ENCODE peak calls at places on chromosomes 16 and 17, in nine cellular contexts. One of them, this sample, is unnamed.

GRCh38 chr16:31489616-31490584 is 7.0 kb downstream of the SLC5A2 start:
- DNase-seq in spleen: no peak
- DNase-seq in testis: no peak
- DNase-seq in ovary: no peak
- DNase-seq in body of pancreas: no peak
- DNase-seq in transverse colon: no peak
- DNase-seq in breast epithelium: no peak
- DNase-seq in lower leg skin: no peak
- DNase-seq in A549: no peak
- DNase-seq in this sample: no peak

GRCh38 chr17:70047619-70048018 is 27.4 kb upstream of the KCNJ16 start:
- DNase-seq in spleen: no peak
- DNase-seq in testis: no peak
- DNase-seq in ovary: no peak
- DNase-seq in body of pancreas: no peak
- DNase-seq in transverse colon: no peak
- DNase-seq in breast epithelium: no peak
- DNase-seq in lower leg skin: no peak
- DNase-seq in A549: no peak
- DNase-seq in this sample: no peak

GRCh38 chr16:59886021-59886420 is 1151.9 kb upstream of the GOT2 start:
- DNase-seq in spleen: no peak
- DNase-seq in testis: peak; percentile 30
- DNase-seq in ovary: no peak
- DNase-seq in body of pancreas: peak; percentile 33
- DNase-seq in transverse colon: no peak
- DNase-seq in breast epithelium: no peak
- DNase-seq in lower leg skin: peak; percentile 89
- DNase-seq in A549: no peak
- DNase-seq in this sample: no peak

GRCh38 chr16:19776147-19776546 is 58.1 kb downstream of the IQCK start:
- DNase-seq in spleen: no peak
- DNase-seq in testis: no peak
- DNase-seq in ovary: no peak
- DNase-seq in body of pancreas: no peak
- DNase-seq in transverse colon: no peak
- DNase-seq in breast epithelium: no peak
- DNase-seq in lower leg skin: no peak
- DNase-seq in A549: no peak
- DNase-seq in this sample: no peak

GRCh38 chr17:66720027-66720426 is 114.9 kb upstream of the CACNG5 start:
- DNase-seq in spleen: no peak
- DNase-seq in testis: no peak
- DNase-seq in ovary: no peak
- DNase-seq in body of pancreas: no peak
- DNase-seq in transverse colon: no peak
- DNase-seq in breast epithelium: no peak
- DNase-seq in lower leg skin: peak; percentile 62
- DNase-seq in A549: no peak
- DNase-seq in this sample: no peak

GRCh38 chr17:3222505-3222904 is 15.0 kb downstream of the OR1A1 start:
- DNase-seq in spleen: no peak
- DNase-seq in testis: no peak
- DNase-seq in ovary: no peak
- DNase-seq in body of pancreas: no peak
- DNase-seq in transverse colon: no peak
- DNase-seq in breast epithelium: no peak
- DNase-seq in lower leg skin: no peak
- DNase-seq in A549: no peak
- DNase-seq in this sample: no peak

GRCh38 chr17:27408891-27409290 is 47.4 kb upstream of the KSR1 start:
- DNase-seq in spleen: no peak
- DNase-seq in testis: no peak
- DNase-seq in ovary: no peak
- DNase-seq in body of pancreas: no peak
- DNase-seq in transverse colon: no peak
- DNase-seq in breast epithelium: no peak
- DNase-seq in lower leg skin: peak; percentile 71
- DNase-seq in A549: no peak
- DNase-seq in this sample: peak; percentile 10

GRCh38 chr17:50117202-50118040 is 12.5 kb downstream of the SAMD14 start:
- DNase-seq in spleen: peak; percentile 87
- DNase-seq in testis: peak; percentile 63
- DNase-seq in ovary: peak; percentile 67
- DNase-seq in body of pancreas: peak; percentile 78
- DNase-seq in transverse colon: peak; percentile 68
- DNase-seq in breast epithelium: peak; percentile 72
- DNase-seq in lower leg skin: no peak
- DNase-seq in A549: peak; percentile 78
- DNase-seq in this sample: no peak

GRCh38 chr17:54009502-54009901 is 186.8 kb downstream of the KIF2B start:
- DNase-seq in spleen: no peak
- DNase-seq in testis: no peak
- DNase-seq in ovary: no peak
- DNase-seq in body of pancreas: no peak
- DNase-seq in transverse colon: no peak
- DNase-seq in breast epithelium: no peak
- DNase-seq in lower leg skin: no peak
- DNase-seq in A549: no peak
- DNase-seq in this sample: no peak

GRCh38 chr17:4479982-4480751 is 18.5 kb upstream of the SPNS2 start:
- DNase-seq in spleen: no peak
- DNase-seq in testis: no peak
- DNase-seq in ovary: no peak
- DNase-seq in body of pancreas: peak; percentile 36
- DNase-seq in transverse colon: no peak
- DNase-seq in breast epithelium: no peak
- DNase-seq in lower leg skin: no peak
- DNase-seq in A549: no peak
- DNase-seq in this sample: no peak

GRCh38 chr17:4482338-4483011 is 16.2 kb upstream of the SPNS2 start:
- DNase-seq in spleen: no peak
- DNase-seq in testis: no peak
- DNase-seq in ovary: no peak
- DNase-seq in body of pancreas: no peak
- DNase-seq in transverse colon: peak; percentile 35
- DNase-seq in breast epithelium: no peak
- DNase-seq in lower leg skin: no peak
- DNase-seq in A549: no peak
- DNase-seq in this sample: no peak

GRCh38 chr17:4485676-4486646 is 12.7 kb upstream of the SPNS2 start:
- DNase-seq in spleen: peak; percentile 91
- DNase-seq in testis: no peak
- DNase-seq in ovary: no peak
- DNase-seq in body of pancreas: no peak
- DNase-seq in transverse colon: no peak
- DNase-seq in breast epithelium: no peak
- DNase-seq in lower leg skin: no peak
- DNase-seq in A549: no peak
- DNase-seq in this sample: no peak

GRCh38 chr17:4480929-4481898 is 17.5 kb upstream of the SPNS2 start:
- DNase-seq in spleen: peak; percentile 86
- DNase-seq in testis: no peak
- DNase-seq in ovary: no peak
- DNase-seq in body of pancreas: no peak
- DNase-seq in transverse colon: peak; percentile 81
- DNase-seq in breast epithelium: no peak
- DNase-seq in lower leg skin: no peak
- DNase-seq in A549: no peak
- DNase-seq in this sample: no peak

DNA sequence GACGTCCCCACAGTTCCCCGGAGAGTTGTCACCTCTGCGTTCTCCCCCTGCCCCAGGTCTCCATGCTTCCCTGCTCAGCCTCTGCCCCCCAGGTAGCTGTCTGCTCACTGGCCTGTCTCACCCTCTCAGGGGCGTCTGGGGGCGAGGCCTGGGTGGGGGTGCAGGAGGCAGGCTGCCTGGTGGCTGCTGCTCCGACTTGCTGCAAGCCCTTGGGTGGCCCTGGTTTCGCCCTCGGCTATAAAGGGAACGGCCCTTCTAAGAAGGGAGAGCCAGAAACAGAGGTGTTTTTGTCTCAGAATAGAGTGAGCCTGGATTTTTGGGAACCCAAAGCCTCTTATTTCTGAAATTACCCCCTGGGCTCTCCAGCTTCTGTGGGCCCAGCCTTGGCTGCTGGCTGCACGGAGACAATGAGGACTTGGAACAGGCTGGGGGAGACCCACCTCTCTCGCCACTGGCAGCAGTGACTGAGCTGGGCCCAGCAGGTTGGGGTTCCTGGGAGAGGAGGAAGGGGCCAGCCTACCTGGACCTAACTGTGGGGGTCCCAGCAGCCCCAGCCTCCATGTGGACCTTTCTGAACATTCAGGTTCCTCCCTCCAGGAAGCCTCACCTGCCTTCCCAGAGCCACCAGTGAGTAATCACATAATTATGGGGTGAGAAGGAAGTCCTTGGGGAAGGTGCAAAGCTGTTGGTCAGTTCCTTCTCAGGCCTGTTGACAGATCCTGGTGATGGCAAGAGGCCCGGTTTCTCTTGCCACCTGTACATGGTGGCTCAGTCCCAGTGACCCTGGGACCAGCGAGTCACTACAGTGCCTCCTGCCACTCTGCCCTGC is 15.5 kb upstream of the SPNS2 start:
- DNase-seq in spleen: no peak
- DNase-seq in testis: no peak
- DNase-seq in ovary: no peak
- DNase-seq in body of pancreas: peak; percentile 90
- DNase-seq in transverse colon: peak; percentile 66
- DNase-seq in breast epithelium: peak; percentile 71
- DNase-seq in lower leg skin: no peak
- DNase-seq in A549: peak; percentile 53
- DNase-seq in this sample: peak; percentile 81
- TF ChIP-seq POLR2A in spleen: no peak
- TF ChIP-seq POLR2A in testis: no peak
- TF ChIP-seq POLR2A in ovary: no peak
- TF ChIP-seq POLR2A in body of pancreas: no peak
- TF ChIP-seq POLR2A in transverse colon: peak; percentile 15
- TF ChIP-seq POLR2A in breast epithelium: no peak
- TF ChIP-seq POLR2A in lower leg skin: no peak
- TF ChIP-seq POLR2A in A549: no peak
- TF ChIP-seq POLR2A in this sample: no peak

GRCh38 chr17:39244600-39245570 is 19.1 kb upstream of the STAC2 start:
- DNase-seq in spleen: peak; percentile 94
- DNase-seq in testis: peak; percentile 94
- DNase-seq in ovary: peak; percentile 90
- DNase-seq in body of pancreas: peak; percentile 92
- DNase-seq in transverse colon: peak; percentile 90
- DNase-seq in breast epithelium: peak; percentile 87
- DNase-seq in lower leg skin: peak; percentile 98
- DNase-seq in A549: peak; percentile 87
- DNase-seq in this sample: no peak

GRCh38 chr17:39244016-39244599 is 18.4 kb upstream of the STAC2 start:
- DNase-seq in spleen: peak; percentile 78
- DNase-seq in testis: no peak
- DNase-seq in ovary: no peak
- DNase-seq in body of pancreas: no peak
- DNase-seq in transverse colon: no peak
- DNase-seq in breast epithelium: no peak
- DNase-seq in lower leg skin: peak; percentile 83
- DNase-seq in A549: no peak
- DNase-seq in this sample: no peak

GRCh38 chr17:39240631-39241030 is 14.9 kb upstream of the STAC2 start:
- DNase-seq in spleen: peak; percentile 31
- DNase-seq in testis: no peak
- DNase-seq in ovary: no peak
- DNase-seq in body of pancreas: no peak
- DNase-seq in transverse colon: no peak
- DNase-seq in breast epithelium: no peak
- DNase-seq in lower leg skin: peak; percentile 58
- DNase-seq in A549: no peak
- DNase-seq in this sample: no peak

GRCh38 chr17:39246274-39246673 is 20.5 kb upstream of the STAC2 start:
- DNase-seq in spleen: peak; percentile 21
- DNase-seq in testis: no peak
- DNase-seq in ovary: no peak
- DNase-seq in body of pancreas: no peak
- DNase-seq in transverse colon: no peak
- DNase-seq in breast epithelium: no peak
- DNase-seq in lower leg skin: peak; percentile 40
- DNase-seq in A549: no peak
- DNase-seq in this sample: no peak

GRCh38 chr17:39243155-39243554 is 17.4 kb upstream of the STAC2 start:
- DNase-seq in spleen: peak; percentile 54
- DNase-seq in testis: no peak
- DNase-seq in ovary: no peak
- DNase-seq in body of pancreas: no peak
- DNase-seq in transverse colon: no peak
- DNase-seq in breast epithelium: no peak
- DNase-seq in lower leg skin: peak; percentile 82
- DNase-seq in A549: no peak
- DNase-seq in this sample: no peak
- TF ChIP-seq POLR2A in spleen: no peak
- TF ChIP-seq POLR2A in testis: no peak
- TF ChIP-seq POLR2A in ovary: no peak
- TF ChIP-seq POLR2A in body of pancreas: no peak
- TF ChIP-seq POLR2A in transverse colon: no peak
- TF ChIP-seq POLR2A in breast epithelium: no peak
- TF ChIP-seq POLR2A in lower leg skin: no peak
- TF ChIP-seq POLR2A in A549: no peak
- TF ChIP-seq POLR2A in this sample: no peak

DNA sequence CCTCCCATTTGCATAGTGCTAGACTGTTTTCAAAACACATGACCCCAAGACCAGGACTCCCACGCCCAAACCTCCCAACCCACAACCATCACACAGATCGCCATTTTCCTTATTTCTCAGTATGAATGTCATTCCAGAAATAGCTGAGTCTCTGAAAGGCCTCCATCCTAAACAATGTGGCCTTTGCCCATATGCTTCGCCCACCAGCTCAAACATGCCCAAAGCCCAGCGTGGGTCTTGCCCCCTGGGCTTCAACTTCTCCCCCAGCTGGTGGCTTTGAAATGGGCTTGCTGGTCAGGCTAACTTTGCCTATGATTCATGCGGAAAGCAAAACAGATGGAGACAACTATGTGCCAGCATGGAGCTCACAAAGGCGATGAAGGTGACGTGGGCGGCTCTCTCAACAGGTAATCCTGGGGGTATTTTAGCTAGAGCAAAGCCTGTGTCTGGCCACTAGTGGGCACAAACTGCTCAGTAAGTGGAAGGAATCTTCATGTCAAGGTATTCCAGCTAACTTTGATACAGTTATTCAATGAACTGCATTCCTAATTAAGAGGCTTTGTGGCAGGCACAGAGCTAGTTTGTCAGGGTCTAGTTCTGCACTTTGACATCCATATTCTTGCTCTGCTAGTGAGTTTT is 17.1 kb downstream of the PMP22 start:
- DNase-seq in spleen: peak; percentile 27
- DNase-seq in testis: no peak
- DNase-seq in ovary: no peak
- DNase-seq in body of pancreas: no peak
- DNase-seq in transverse colon: no peak
- DNase-seq in breast epithelium: no peak
- DNase-seq in lower leg skin: no peak
- DNase-seq in A549: peak; percentile 47
- DNase-seq in this sample: no peak
- TF ChIP-seq POLR2A in spleen: no peak
- TF ChIP-seq POLR2A in testis: no peak
- TF ChIP-seq POLR2A in ovary: no peak
- TF ChIP-seq POLR2A in body of pancreas: no peak
- TF ChIP-seq POLR2A in transverse colon: no peak
- TF ChIP-seq POLR2A in breast epithelium: no peak
- TF ChIP-seq POLR2A in lower leg skin: no peak
- TF ChIP-seq POLR2A in A549: no peak
- TF ChIP-seq POLR2A in this sample: no peak

GRCh38 chr17:81018044-81018802 is 16.7 kb upstream of the BAIAP2 start:
- DNase-seq in spleen: peak; percentile 79
- DNase-seq in testis: no peak
- DNase-seq in ovary: peak; percentile 41
- DNase-seq in body of pancreas: no peak
- DNase-seq in transverse colon: peak; percentile 43
- DNase-seq in breast epithelium: no peak
- DNase-seq in lower leg skin: no peak
- DNase-seq in A549: no peak
- DNase-seq in this sample: no peak
- TF ChIP-seq POLR2A in spleen: no peak
- TF ChIP-seq POLR2A in testis: no peak
- TF ChIP-seq POLR2A in ovary: no peak
- TF ChIP-seq POLR2A in body of pancreas: no peak
- TF ChIP-seq POLR2A in transverse colon: peak; percentile 43
- TF ChIP-seq POLR2A in breast epithelium: no peak
- TF ChIP-seq POLR2A in lower leg skin: no peak
- TF ChIP-seq POLR2A in A549: no peak
- TF ChIP-seq POLR2A in this sample: no peak

This sample was measured in H54.